ENCODE peak calls at places on chromosomes 16 and 17, in ten cellular contexts. Q is prostate gland, A is esophagus squamous epithelium, X is heart left ventricle, J is adrenal gland, G is sigmoid colon, S is ovary, F is HCT116, N is uterus, I is right lobe of liver. T is an unnamed sample.

GRCh38 chr17:58756246-58757161 is 850 bp downstream of the PPM1E start:
- DNase-seq in Q (no peak), S (no peak), X (no peak), I (no peak), N (no peak), J (peak; percentile 42), A (no peak), G (no peak), F (no peak), T (peak; percentile 11)

GRCh38 chr16:50153648-50154368 is 702 bp downstream of the TENT4B start:
- DNase-seq in I (peak; percentile 62), F (no peak), J (peak; percentile 53), G (peak; percentile 68), N (no peak), S (peak; percentile 21), Q (peak; percentile 14), A (no peak), X (peak; percentile 36), T (peak; percentile 35)

GRCh38 chr17:28937044-28937729 is 14.1 kb downstream of the PHF12 start:
- DNase-seq in F (no peak), X (no peak), Q (peak; percentile 84), N (no peak), I (peak; percentile 76), G (no peak), J (no peak), S (no peak), A (no peak), T (peak; percentile 27)

GRCh38 chr17:77909236-77909635 is 49.3 kb upstream of the TNRC6C start:
- DNase-seq in A (no peak), S (peak; percentile 25), I (no peak), J (no peak), F (no peak), G (peak; percentile 67), N (peak; percentile 70), Q (peak; percentile 23), X (peak; percentile 48), T (no peak)

GRCh38 chr16:89017956-89018604 is 41.1 kb upstream of the CBFA2T3 start:
- DNase-seq in I (no peak), Q (no peak), N (no peak), J (no peak), S (no peak), A (no peak), F (no peak), G (peak; percentile 32), X (no peak), T (no peak)

GRCh38 chr16:67959520-67959919 is 8.9 kb downstream of the SLC12A4 start:
- DNase-seq in X (peak; percentile 93), N (peak; percentile 66), S (peak; percentile 71), Q (no peak), J (peak; percentile 79), F (no peak), I (peak; percentile 50), G (peak; percentile 86), A (no peak), T (no peak)

GRCh38 chr17:29102741-29103181 is 59.8 kb downstream of the PIPOX start:
- DNase-seq in F (no peak), I (no peak), Q (no peak), S (no peak), G (no peak), X (no peak), J (no peak), N (no peak), A (no peak), T (no peak)

GRCh38 chr17:20072692-20072992 is 63.5 kb downstream of the SPECC1 start:
- DNase-seq in G (no peak), S (no peak), Q (no peak), X (no peak), F (no peak), N (no peak), J (no peak), I (no peak), A (no peak), T (no peak)

GRCh38 chr17:80619535-80620235 is 75.0 kb downstream of the RPTOR start:
- DNase-seq in G (no peak), A (no peak), N (no peak), Q (no peak), I (no peak), X (no peak), S (no peak), J (no peak), F (peak; percentile 84), T (no peak)

GRCh38 chr17:73203135-73203787 is 10.4 kb downstream of the COG1 start:
- DNase-seq in J (peak; percentile 45), S (no peak), G (no peak), F (no peak), Q (peak; percentile 54), N (no peak), X (peak; percentile 41), A (no peak), I (no peak), T (peak; percentile 54)

GRCh38 chr17:67784364-67785121 is 40.8 kb upstream of the BPTF start:
- DNase-seq in X (no peak), F (no peak), I (no peak), A (no peak), S (no peak), N (no peak), J (no peak), G (no peak), Q (no peak), T (peak; percentile 7)

GRCh38 chr17:48127371-48128051 is 19.9 kb downstream of the SNX11 start:
- DNase-seq in N (no peak), X (no peak), J (no peak), F (peak; percentile 57), Q (no peak), S (no peak), I (no peak), A (no peak), G (no peak), T (no peak)

GRCh38 chr17:58764373-58764772 is 8.7 kb downstream of the PPM1E start:
- DNase-seq in F (no peak), X (no peak), A (no peak), Q (no peak), S (no peak), G (no peak), I (no peak), J (no peak), N (no peak), T (no peak)

GRCh38 chr17:57091186-57091618 is 6.2 kb downstream of the AKAP1 start:
- DNase-seq in F (no peak), Q (peak; percentile 57), I (peak; percentile 87), S (no peak), A (no peak), X (peak; percentile 93), G (peak; percentile 89), J (peak; percentile 53), N (no peak), T (peak; percentile 76)
- TF ChIP-seq POLR2A in F (no peak), Q (no peak), I (no peak), S (no peak), A (no peak), X (no peak), G (no peak), J (no peak), N (no peak), T (no peak)

DNA sequence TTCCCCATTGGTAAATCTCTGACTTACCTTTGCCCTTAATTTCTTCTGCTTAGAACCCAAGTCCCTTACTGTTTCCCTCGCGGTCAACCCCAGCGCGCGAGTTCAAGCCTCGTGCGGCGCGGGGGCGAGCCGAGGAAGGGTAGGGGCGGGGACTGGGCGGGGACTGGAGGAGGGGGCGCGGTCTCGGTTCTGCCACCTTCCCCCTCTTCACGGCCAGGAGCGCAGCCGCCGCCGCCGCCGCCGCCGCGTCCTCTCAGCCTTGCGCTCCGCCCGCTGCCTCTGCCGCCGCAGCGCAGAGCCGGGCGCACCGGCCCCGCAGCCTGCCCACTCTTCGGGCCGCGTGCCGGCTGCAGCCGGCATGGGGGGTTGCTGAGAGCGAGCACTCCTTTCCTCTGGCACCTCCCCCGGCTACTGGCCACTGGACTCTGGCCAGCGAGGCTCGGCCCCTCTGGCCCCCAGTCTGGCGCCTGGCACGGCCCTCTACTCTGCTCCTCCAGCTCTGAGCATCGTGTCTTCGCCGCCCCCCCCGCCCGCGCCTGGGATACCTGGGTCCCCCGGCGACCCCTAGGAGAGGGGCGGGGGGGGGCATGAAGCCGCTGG is at the start of gene RAPGEFL1:
- DNase-seq in X (peak; percentile 72), Q (peak; percentile 77), A (no peak), S (peak; percentile 74), J (peak; percentile 78), G (peak; percentile 87), F (no peak), N (peak; percentile 78), I (peak; percentile 89), T (peak; percentile 82)
- TF ChIP-seq POLR2A in X (no peak), Q (peak; percentile 86), A (no peak), S (no peak), J (peak; percentile 20), G (no peak), F (no peak), N (peak; percentile 42), I (peak; percentile 37), T (peak; percentile 27)

GRCh38 chr17:82228842-82229685 is at the start of gene SLC16A3:
- DNase-seq in S (peak; percentile 42), X (peak; percentile 78), Q (no peak), F (no peak), A (no peak), N (peak; percentile 58), J (no peak), I (peak; percentile 68), G (peak; percentile 83), T (no peak)

GRCh38 chr17:82226809-82227628 is 1.8 kb upstream of the SLC16A3 start:
- DNase-seq in X (peak; percentile 29), J (no peak), F (no peak), N (no peak), I (no peak), G (peak; percentile 64), S (no peak), A (no peak), Q (no peak), T (no peak)

GRCh38 chr17:82229686-82230626 is 1.1 kb downstream of the SLC16A3 start:
- DNase-seq in I (peak; percentile 62), Q (no peak), A (no peak), S (peak; percentile 36), G (peak; percentile 78), F (no peak), N (no peak), J (no peak), X (peak; percentile 46), T (no peak)

GRCh38 chr17:82227629-82228277 is 1.1 kb upstream of the SLC16A3 start:
- DNase-seq in S (no peak), J (no peak), N (no peak), Q (no peak), A (no peak), G (peak; percentile 70), X (no peak), F (no peak), I (no peak), T (no peak)

GRCh38 chr17:82228278-82228841 is 482 bp upstream of the SLC16A3 start:
- DNase-seq in S (no peak), G (peak; percentile 80), N (no peak), A (no peak), I (peak; percentile 69), Q (no peak), F (no peak), J (no peak), X (peak; percentile 68), T (no peak)
- TF ChIP-seq POLR2A in S (no peak), G (no peak), N (no peak), A (no peak), I (no peak), Q (peak; percentile 46), F (no peak), J (no peak), X (no peak), T (peak; percentile 37)

DNA sequence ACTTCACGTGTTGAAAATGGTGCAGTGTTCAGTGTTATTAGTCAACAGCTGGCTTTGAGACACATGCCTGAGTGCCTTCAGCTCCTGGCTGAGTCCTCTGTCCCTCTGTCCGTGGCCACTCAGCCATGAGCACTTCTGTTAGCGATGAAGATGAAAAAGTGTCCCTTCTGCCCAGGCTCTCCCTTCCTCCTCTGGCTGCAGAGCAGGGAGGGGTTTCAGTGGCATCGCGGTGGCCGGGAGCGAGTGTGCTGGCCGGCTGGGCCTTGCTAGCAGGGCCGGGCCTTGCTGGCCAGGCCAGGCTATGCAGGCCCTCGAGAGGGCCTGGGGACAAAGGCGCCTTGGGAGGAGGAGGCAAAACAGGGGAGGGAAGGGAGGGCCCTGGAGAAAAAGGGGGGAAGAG is 47.7 kb downstream of the CMIP start:
- DNase-seq in F (no peak), X (no peak), I (no peak), Q (no peak), J (no peak), A (no peak), G (no peak), S (no peak), N (no peak), T (no peak)
- TF ChIP-seq POLR2A in F (no peak), X (no peak), I (no peak), Q (no peak), J (no peak), A (no peak), G (no peak), S (no peak), N (no peak), T (no peak)

T was measured in body of pancreas.